ENCODE peak calls at places on chromosomes 16 and 17, in six cellular contexts. M is brain microvascular endothelial cell; D is substantia nigra; R is stimulated activated naive B cell treated with anti-CD40 and anti-IgM and Interleukin-4, amounts not matched to agents 10 μg/mL and 1 μg/mL and 100 μg/mL, for 72 hours; Z is A172; G is EH. T is an unnamed sample.

GRCh38 chr17:47694818-47695663 is 1.1 kb downstream of the TBKBP1 start:
- DNase-seq in M (no peak), G (peak), Z (no peak), R (peak), D (no peak), T (peak)

GRCh38 chr17:57130708-57131461 is 45.8 kb downstream of the AKAP1 start:
- DNase-seq in G (peak), M (peak), R (peak), D (peak), Z (peak), T (peak)

GRCh38 chr17:39755550-39756375 is 18.0 kb downstream of the GRB7 start:
- DNase-seq in G (no peak), D (no peak), M (no peak), Z (no peak), R (peak), T (no peak)

GRCh38 chr17:42562845-42563509 is 1.0 kb downstream of the COASY start:
- DNase-seq in R (no peak), D (no peak), M (no peak), G (no peak), Z (no peak), T (no peak)

GRCh38 chr16:67594956-67595355 is 32.6 kb downstream of the CTCF start:
- DNase-seq in G (peak), M (peak), Z (peak), D (no peak), R (no peak), T (peak)

GRCh38 chr16:50297301-50298074 is 31.1 kb downstream of the ADCY7 start:
- DNase-seq in D (no peak), Z (no peak), M (no peak), G (no peak), R (no peak), T (no peak)

GRCh38 chr17:51640108-51640622 is 379.8 kb downstream of the UTP18 start:
- DNase-seq in M (no peak), D (no peak), Z (peak), R (no peak), G (no peak), T (no peak)

GRCh38 chr16:31265329-31266245 is 5.8 kb downstream of the ITGAM start:
- DNase-seq in D (no peak), G (no peak), Z (peak), R (peak), M (peak), T (peak)

GRCh38 chr17:59441459-59442096 is 110.1 kb downstream of the YPEL2 start:
- DNase-seq in Z (no peak), G (no peak), M (no peak), R (no peak), D (no peak), T (no peak)

GRCh38 chr16:10376229-10376628 is 9.6 kb upstream of the ATF7IP2 start:
- DNase-seq in M (no peak), G (no peak), Z (no peak), D (no peak), R (no peak), T (no peak)

GRCh38 chr16:85913688-85914422 is 14.9 kb downstream of the IRF8 start:
- DNase-seq in G (no peak), Z (no peak), M (no peak), D (no peak), R (peak), T (peak)

GRCh38 chr16:89289428-89290395 is 72.2 kb downstream of the ZNF778 start:
- DNase-seq in G (peak), M (peak), D (peak), Z (peak), R (peak), T (peak)

GRCh38 chr17:32267690-32268205 is 2.1 kb downstream of the RHBDL3 start:
- DNase-seq in R (no peak), Z (no peak), G (peak), M (no peak), D (no peak), T (no peak)

GRCh38 chr17:4673986-4674770 is 29.8 kb downstream of the PELP1 start:
- DNase-seq in G (no peak), D (no peak), Z (no peak), M (no peak), R (no peak), T (no peak)

GRCh38 chr17:333626-334396 is 18.8 kb downstream of the RPH3AL start:
- DNase-seq in D (peak), G (peak), R (no peak), Z (no peak), M (peak), T (peak)

GRCh38 chr17:55086635-55087058 is 118.1 kb downstream of the STXBP4 start:
- DNase-seq in M (peak), G (peak), R (no peak), D (no peak), Z (peak), T (peak)

GRCh38 chr17:78973792-78974520 is 5.8 kb downstream of the LGALS3BP start:
- DNase-seq in G (no peak), Z (no peak), D (no peak), R (no peak), M (no peak), T (no peak)

GRCh38 chr16:87328846-87329245 is 11.7 kb upstream of the C16orf95 start:
- DNase-seq in Z (no peak), R (no peak), D (no peak), G (no peak), M (no peak), T (no peak)

GRCh38 chr17:50426814-50427787 is 1.1 kb downstream of the ACSF2 start:
- DNase-seq in M (peak), Z (peak), G (peak), D (no peak), R (peak), T (peak)

GRCh38 chr17:65925606-65926307 is 266.2 kb downstream of the CEP112 start:
- DNase-seq in R (no peak), G (peak), M (peak), Z (no peak), D (no peak), T (no peak)

GRCh38 chr17:41544497-41544896 is 16.4 kb upstream of the KRT19 start:
- DNase-seq in D (no peak), Z (no peak), G (no peak), M (no peak), R (no peak), T (no peak)

GRCh38 chr17:67427410-67427809 is 50.3 kb downstream of the PITPNC1 start:
- DNase-seq in M (no peak), R (no peak), D (no peak), G (no peak), Z (no peak), T (no peak)

GRCh38 chr17:82242698-82242976 is 13.8 kb downstream of the SLC16A3 start:
- DNase-seq in R (no peak), Z (no peak), D (no peak), G (no peak), M (no peak), T (no peak)

GRCh38 chr17:59815965-59816364 is 76.8 kb downstream of the TUBD1 start:
- DNase-seq in M (no peak), R (no peak), G (peak), Z (no peak), D (no peak), T (peak)

GRCh38 chr16:89697161-89697615 is 4.3 kb downstream of the SPATA2L start:
- DNase-seq in M (no peak), G (no peak), Z (no peak), R (no peak), D (no peak), T (no peak)

GRCh38 chr16:53372942-53373871 is 61.1 kb upstream of the RBL2 start:
- DNase-seq in M (no peak), D (no peak), R (no peak), Z (no peak), G (no peak), T (no peak)

T was measured in fibroblast of lung.